ENCODE peak calls at places on chromosome 15, in seven cellular contexts. O is heart left ventricle, T is OCI-LY7, F is Panc1, X is ovary, M is uterus, B is upper lobe of right lung. I is an unnamed sample.

GRCh38 chr15:65004993-65005392 is 15.3 kb upstream of the SPG21 start:
- DNase-seq in O (no peak), T (no peak), F (no peak), X (no peak), M (no peak), B (no peak), I (no peak)

GRCh38 chr15:93331545-93332117 is 242.6 kb upstream of the RGMA start:
- DNase-seq in O (no peak), T (no peak), F (no peak), X (peak; percentile 28), M (peak; percentile 37), B (no peak), I (no peak)

GRCh38 chr15:58484794-58485600 is 53.2 kb downstream of the LIPC start:
- DNase-seq in O (peak; percentile 49), T (no peak), F (no peak), X (no peak), M (no peak), B (no peak), I (no peak)

GRCh38 chr15:33565099-33565498 is 254.3 kb downstream of the RYR3 start:
- DNase-seq in O (no peak), T (no peak), F (no peak), X (no peak), M (no peak), B (no peak), I (no peak)

GRCh38 chr15:43285609-43286037 is 18.9 kb upstream of the TGM5 start:
- DNase-seq in O (no peak), T (peak; percentile 79), F (peak; percentile 67), X (peak; percentile 44), M (peak; percentile 57), B (no peak), I (peak; percentile 56)

GRCh38 chr15:43541785-43542184 is 24.4 kb downstream of the MAP1A start:
- DNase-seq in O (no peak), T (no peak), F (no peak), X (no peak), M (no peak), B (no peak), I (no peak)

GRCh38 chr15:76177491-76178040 is 117.8 kb downstream of the TMEM266 start:
- DNase-seq in O (peak; percentile 88), T (no peak), F (no peak), X (no peak), M (no peak), B (no peak), I (no peak)

GRCh38 chr15:89845305-89845893 is 30.7 kb upstream of the ANPEP start:
- DNase-seq in O (no peak), T (no peak), F (peak; percentile 90), X (no peak), M (no peak), B (no peak), I (no peak)

GRCh38 chr15:99213187-99213811 is 36.1 kb downstream of the TTC23 start:
- DNase-seq in O (peak; percentile 77), T (peak; percentile 58), F (peak; percentile 51), X (peak; percentile 85), M (peak; percentile 83), B (peak; percentile 76), I (peak; percentile 73)

GRCh38 chr15:33194704-33195261 is at the start of gene FMN1:
- DNase-seq in O (peak; percentile 95), T (peak; percentile 94), F (peak; percentile 81), X (peak; percentile 65), M (peak; percentile 88), B (peak; percentile 98), I (peak; percentile 88)

GRCh38 chr15:99110581-99111320 is 5.9 kb downstream of the SYNM start:
- DNase-seq in O (no peak), T (no peak), F (no peak), X (no peak), M (peak; percentile 40), B (no peak), I (no peak)

GRCh38 chr15:48458876-48459275 is 127.6 kb downstream of the DUT start:
- DNase-seq in O (no peak), T (no peak), F (no peak), X (no peak), M (no peak), B (no peak), I (no peak)

GRCh38 chr15:67101981-67102929 is 36.9 kb downstream of the SMAD3 start:
- DNase-seq in O (no peak), T (no peak), F (no peak), X (no peak), M (no peak), B (no peak), I (no peak)

GRCh38 chr15:79644091-79644490 is 212.0 kb downstream of the MINAR1 start:
- DNase-seq in O (no peak), T (no peak), F (peak; percentile 43), X (no peak), M (no peak), B (no peak), I (no peak)

GRCh38 chr15:47924381-47924780 is 196.4 kb upstream of the SLC24A5 start:
- DNase-seq in O (no peak), T (no peak), F (no peak), X (no peak), M (no peak), B (no peak), I (no peak)

GRCh38 chr15:24772256-24772655 is 96.7 kb downstream of the NPAP1 start:
- DNase-seq in O (no peak), T (no peak), F (no peak), X (no peak), M (no peak), B (no peak), I (no peak)

GRCh38 chr15:64813075-64813474 is 12.4 kb downstream of the PIF1 start:
- DNase-seq in O (peak; percentile 52), T (no peak), F (no peak), X (peak; percentile 43), M (no peak), B (no peak), I (no peak)

GRCh38 chr15:45521596-45522167 is 873 bp downstream of the SLC30A4 start:
- DNase-seq in O (no peak), T (peak; percentile 25), F (no peak), X (no peak), M (no peak), B (no peak), I (peak; percentile 32)

GRCh38 chr15:70636540-70637165 is 126.7 kb downstream of the UACA start:
- DNase-seq in O (no peak), T (no peak), F (no peak), X (peak; percentile 28), M (no peak), B (no peak), I (no peak)

GRCh38 chr15:32866486-32867312 is 148.9 kb downstream of the GREM1 start:
- DNase-seq in O (no peak), T (no peak), F (no peak), X (no peak), M (no peak), B (no peak), I (no peak)

GRCh38 chr15:76470691-76471090 is 134.1 kb downstream of the ISL2 start:
- DNase-seq in O (no peak), T (no peak), F (no peak), X (no peak), M (no peak), B (no peak), I (no peak)

GRCh38 chr15:28109626-28110415 is 10.7 kb upstream of the OCA2 start:
- DNase-seq in O (no peak), T (no peak), F (no peak), X (no peak), M (no peak), B (no peak), I (no peak)

GRCh38 chr15:77014137-77015081 is 19.5 kb downstream of the PSTPIP1 start:
- DNase-seq in O (peak; percentile 47), T (no peak), F (no peak), X (no peak), M (no peak), B (peak; percentile 77), I (no peak)

GRCh38 chr15:81886080-81886479 is 159.7 kb downstream of the MEX3B start:
- DNase-seq in O (no peak), T (no peak), F (no peak), X (no peak), M (no peak), B (no peak), I (no peak)
- H3K9me3 ChIP-seq in O (no peaks in the 10 kb centered on the region), T (no peaks in the 10 kb centered on the region), F (no peaks in the 10 kb centered on the region), X (no peaks in the 10 kb centered on the region), M (no peaks in the 10 kb centered on the region), B (no peaks in the 10 kb centered on the region), I (no peaks in the 10 kb centered on the region)

GRCh38 chr15:69164807-69165636 is 4.6 kb downstream of the GLCE start:
- DNase-seq in O (no peak), T (no peak), F (no peak), X (no peak), M (no peak), B (no peak), I (no peak)
- H3K27ac ChIP-seq in O (no peak overlapping the region), T (no peak overlapping the region), F (peak overlapping the region; percentile 41), X (no peak overlapping the region), M (no peak overlapping the region), B (no peak overlapping the region), I (no peak overlapping the region)

GRCh38 chr15:72764656-72765055 is 18.9 kb downstream of the ADPGK start:
- DNase-seq in O (no peak), T (no peak), F (no peak), X (no peak), M (no peak), B (no peak), I (no peak)
- H3K4me3 ChIP-seq in O (no peak overlapping the region), T (no peak overlapping the region), F (no peak overlapping the region), X (no peak overlapping the region), M (no peak overlapping the region), B (no peak overlapping the region), I (no peak overlapping the region)

DNA sequence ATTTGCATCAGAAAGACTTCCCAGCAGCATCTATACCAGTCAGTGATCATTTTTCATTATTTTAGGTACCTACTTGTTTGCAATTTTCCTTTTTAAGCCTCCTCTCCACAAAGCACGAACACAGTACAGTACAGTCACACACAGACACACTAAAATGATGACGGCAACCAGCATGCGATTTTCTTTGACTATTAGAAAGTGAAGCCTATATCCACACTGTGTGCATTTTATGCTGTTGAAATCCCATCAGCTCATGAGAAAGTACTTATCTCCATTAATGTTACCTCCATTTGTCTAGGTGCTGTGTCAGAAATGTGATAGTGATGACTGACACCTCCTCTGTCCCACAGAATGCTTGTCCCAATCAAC is 294.7 kb upstream of the MEIS2 start:
- DNase-seq in O (no peak), T (no peak), F (no peak), X (no peak), M (no peak), B (no peak), I (no peak)
- H3K9me3 ChIP-seq in O (peaks cover 19% of the 10 kb centered on the region), T (no peaks in the 10 kb centered on the region), F (no peaks in the 10 kb centered on the region), X (no peaks in the 10 kb centered on the region), M (no peaks in the 10 kb centered on the region), B (no peaks in the 10 kb centered on the region), I (no peaks in the 10 kb centered on the region)

GRCh38 chr15:39595621-39596221 is 14.8 kb downstream of the THBS1 start:
- DNase-seq in O (no peak), T (no peak), F (no peak), X (no peak), M (no peak), B (no peak), I (no peak)
- H3K27ac ChIP-seq in O (no peak overlapping the region), T (no peak overlapping the region), F (no peak overlapping the region), X (no peak overlapping the region), M (no peak overlapping the region), B (no peak overlapping the region), I (no peak overlapping the region)

DNA sequence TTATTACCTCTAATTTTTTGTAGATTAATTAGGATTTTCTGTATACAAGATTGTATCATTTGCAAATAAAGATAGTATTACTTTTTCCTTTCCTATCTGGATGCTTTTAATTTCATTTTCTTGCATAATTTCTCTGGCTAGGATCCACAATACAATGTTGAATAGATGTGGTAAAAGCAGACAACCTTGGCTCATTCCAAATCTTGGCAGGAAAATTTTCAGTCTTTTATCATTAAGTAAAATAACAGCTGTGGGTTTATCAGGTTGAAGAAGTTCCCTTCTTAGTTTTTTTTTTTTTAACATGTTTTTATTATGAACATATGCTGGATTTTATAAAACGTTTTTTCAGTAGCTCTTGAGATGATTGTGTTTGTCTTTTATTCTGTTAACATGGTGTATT is 422.6 kb downstream of the AGBL1 start:
- DNase-seq in O (no peak), T (no peak), F (no peak), X (no peak), M (no peak), B (no peak), I (no peak)
- H3K4me3 ChIP-seq in O (no peak overlapping the region), T (no peak overlapping the region), F (no peak overlapping the region), X (no peak overlapping the region), M (no peak overlapping the region), B (no peak overlapping the region), I (no peak overlapping the region)

I was measured in prostate gland.